ENCODE peak calls at places on chromosomes 1 and 21, in six cellular contexts. X is heart left ventricle, J is A673, Q is cardiac muscle cell, S is adrenal gland, Z is upper lobe of right lung. L is an unnamed sample. For H3K4me1, the result is how much of the 10 kb centered on the place peaks cover.

GRCh38 chr1:178542554-178543290 is 29.8 kb downstream of the TEX35 start:
- DNase-seq in X (peak), J (peak), Q (peak), S (peak), Z (peak), L (peak)

GRCh38 chr1:222653178-222653827 is 35.4 kb downstream of the MIA3 start:
- DNase-seq in X (no peak), J (no peak), Q (no peak), S (no peak), Z (no peak), L (no peak)

GRCh38 chr1:181141431-181141910 is 53.0 kb downstream of the IER5 start:
- DNase-seq in X (no peak), J (peak), Q (peak), S (peak), Z (no peak), L (no peak)

GRCh38 chr1:199272690-199273089 is 633.9 kb downstream of the PTPRC start:
- DNase-seq in X (peak), J (peak), Q (peak), S (no peak), Z (peak), L (peak)

GRCh38 chr1:161033751-161034150 is 5.0 kb downstream of the TSTD1 start:
- DNase-seq in X (no peak), J (no peak), Q (no peak), S (no peak), Z (no peak), L (peak)

GRCh38 chr1:36217667-36218066 is 6.6 kb upstream of the THRAP3 start:
- DNase-seq in X (no peak), J (no peak), Q (peak), S (no peak), Z (no peak), L (no peak)

GRCh38 chr21:44423941-44424607 is 31.2 kb upstream of the LRRC3 start:
- DNase-seq in X (peak), J (no peak), Q (no peak), S (peak), Z (peak), L (no peak)

GRCh38 chr1:200302192-200302892 is 107.5 kb downstream of the ZNF281 start:
- DNase-seq in X (peak), J (peak), Q (peak), S (no peak), Z (peak), L (peak)

GRCh38 chr1:89274431-89274857 is 1.8 kb upstream of the GBP5 start:
- DNase-seq in X (no peak), J (no peak), Q (peak), S (peak), Z (no peak), L (peak)

GRCh38 chr1:19942088-19942487 is 18.7 kb upstream of the PLA2G2E start:
- DNase-seq in X (no peak), J (no peak), Q (peak), S (no peak), Z (no peak), L (no peak)

GRCh38 chr1:167100730-167101129 is 6.9 kb downstream of the STYXL2 start:
- DNase-seq in X (no peak), J (no peak), Q (no peak), S (no peak), Z (no peak), L (no peak)

GRCh38 chr1:3069491-3070303 is 694 bp downstream of the PRDM16 start:
- DNase-seq in X (peak), J (peak), Q (peak), S (peak), Z (peak), L (no peak)

GRCh38 chr1:170162385-170163226 is 16.8 kb downstream of the NTMT2 start:
- DNase-seq in X (no peak), J (no peak), Q (peak), S (peak), Z (no peak), L (no peak)

GRCh38 chr1:86705633-86705985 is 1.2 kb downstream of the SH3GLB1 start:
- DNase-seq in X (no peak), J (no peak), Q (peak), S (no peak), Z (no peak), L (no peak)

GRCh38 chr1:31531177-31532000 is 44.9 kb upstream of the TINAGL1 start:
- DNase-seq in X (no peak), J (peak), Q (peak), S (no peak), Z (no peak), L (peak)

GRCh38 chr1:174743654-174744561 is 255.8 kb upstream of the CACYBP start:
- DNase-seq in X (no peak), J (peak), Q (peak), S (no peak), Z (no peak), L (peak)

GRCh38 chr1:41239988-41240610 is 2.0 kb downstream of the SCMH1 start:
- DNase-seq in X (no peak), J (peak), Q (peak), S (no peak), Z (no peak), L (no peak)

GRCh38 chr1:8497196-8497878 is 179.4 kb downstream of the SLC45A1 start:
- DNase-seq in X (no peak), J (no peak), Q (peak), S (no peak), Z (no peak), L (peak)

GRCh38 chr1:211382182-211382713 is 55.6 kb downstream of the TRAF5 start:
- DNase-seq in X (no peak), J (no peak), Q (no peak), S (no peak), Z (no peak), L (no peak)

GRCh38 chr1:159915571-159916239 is 9.6 kb downstream of the TAGLN2 start:
- DNase-seq in X (no peak), J (peak), Q (no peak), S (no peak), Z (peak), L (no peak)
- H3K4me1 ChIP-seq in X (under half), J (under half), Q (under half), S (under half), Z (half or more), L (under half)

GRCh38 chr1:14522331-14523241 is 75.9 kb upstream of the KAZN start:
- DNase-seq in X (no peak), J (no peak), Q (peak), S (peak), Z (no peak), L (peak)

GRCh38 chr1:14524816-14525215 is 73.7 kb upstream of the KAZN start:
- DNase-seq in X (no peak), J (no peak), Q (no peak), S (no peak), Z (no peak), L (no peak)

GRCh38 chr1:14520514-14521163 is 77.8 kb upstream of the KAZN start:
- DNase-seq in X (no peak), J (no peak), Q (no peak), S (no peak), Z (no peak), L (peak)

GRCh38 chr1:14519976-14520375 is 78.5 kb upstream of the KAZN start:
- DNase-seq in X (no peak), J (no peak), Q (no peak), S (no peak), Z (no peak), L (no peak)

GRCh38 chr1:14521602-14522001 is 76.9 kb upstream of the KAZN start:
- DNase-seq in X (no peak), J (no peak), Q (peak), S (no peak), Z (no peak), L (no peak)
- H3K4me1 ChIP-seq in X (under half), J (under half), Q (under half), S (under half), Z (under half), L (under half)

GRCh38 chr1:44268054-44268453 is 54.8 kb downstream of the DMAP1 start:
- DNase-seq in X (no peak), J (no peak), Q (no peak), S (no peak), Z (no peak), L (no peak)

GRCh38 chr1:44273560-44274292 is 60.5 kb downstream of the DMAP1 start:
- DNase-seq in X (no peak), J (no peak), Q (no peak), S (no peak), Z (no peak), L (no peak)

GRCh38 chr1:44267438-44267837 is 54.2 kb downstream of the DMAP1 start:
- DNase-seq in X (no peak), J (peak), Q (no peak), S (no peak), Z (no peak), L (no peak)

GRCh38 chr1:44270666-44271628 is 57.7 kb downstream of the DMAP1 start:
- DNase-seq in X (no peak), J (no peak), Q (no peak), S (no peak), Z (no peak), L (no peak)

DNA sequence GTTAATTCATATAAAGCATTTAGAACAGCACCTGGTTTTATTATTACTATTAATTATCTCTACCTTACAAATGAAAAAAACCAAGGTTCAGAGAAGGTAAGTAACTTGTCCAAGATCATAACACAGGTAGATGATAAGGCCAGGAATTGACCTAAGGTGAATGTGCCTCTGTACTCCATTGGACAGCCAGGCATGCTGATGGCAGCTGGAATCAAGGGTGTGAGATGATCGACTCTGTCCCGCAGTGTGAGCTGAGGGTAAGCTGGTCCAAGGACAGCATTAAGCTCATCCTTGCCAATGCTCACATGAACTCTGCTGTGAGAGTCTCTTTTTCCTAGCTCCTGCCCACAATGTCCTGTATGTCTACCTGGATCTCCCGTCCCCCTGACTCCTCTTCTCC is 58.4 kb downstream of the DMAP1 start:
- DNase-seq in X (no peak), J (no peak), Q (no peak), S (no peak), Z (no peak), L (no peak)
- H3K4me1 ChIP-seq in X (under half), J (under half), Q (under half), S (under half), Z (under half), L (under half)

GRCh38 chr1:224197261-224197600 is 14.2 kb downstream of the DEGS1 start:
- DNase-seq in X (peak), J (no peak), Q (no peak), S (no peak), Z (no peak), L (no peak)

GRCh38 chr1:224201853-224202252 is 18.8 kb downstream of the DEGS1 start:
- DNase-seq in X (no peak), J (no peak), Q (no peak), S (no peak), Z (no peak), L (no peak)

GRCh38 chr1:224198572-224198971 is 15.5 kb downstream of the DEGS1 start:
- DNase-seq in X (no peak), J (no peak), Q (no peak), S (no peak), Z (no peak), L (peak)

GRCh38 chr1:224201336-224201735 is 18.3 kb downstream of the DEGS1 start:
- DNase-seq in X (peak), J (no peak), Q (no peak), S (no peak), Z (no peak), L (no peak)

GRCh38 chr1:224199679-224200078 is 16.6 kb downstream of the DEGS1 start:
- DNase-seq in X (no peak), J (no peak), Q (no peak), S (no peak), Z (no peak), L (peak)
- H3K4me1 ChIP-seq in X (under half), J (under half), Q (under half), S (under half), Z (under half), L (under half)

GRCh38 chr1:202577381-202577780 is 132.9 kb downstream of the SYT2 start:
- DNase-seq in X (no peak), J (no peak), Q (peak), S (no peak), Z (no peak), L (peak)

GRCh38 chr1:202578001-202578500 is 132.2 kb downstream of the SYT2 start:
- DNase-seq in X (no peak), J (peak), Q (peak), S (no peak), Z (no peak), L (peak)

GRCh38 chr1:202576816-202577215 is 133.4 kb downstream of the SYT2 start:
- DNase-seq in X (no peak), J (peak), Q (peak), S (no peak), Z (no peak), L (no peak)

GRCh38 chr1:202578565-202578964 is 131.7 kb downstream of the SYT2 start:
- DNase-seq in X (no peak), J (peak), Q (peak), S (no peak), Z (no peak), L (no peak)

DNA sequence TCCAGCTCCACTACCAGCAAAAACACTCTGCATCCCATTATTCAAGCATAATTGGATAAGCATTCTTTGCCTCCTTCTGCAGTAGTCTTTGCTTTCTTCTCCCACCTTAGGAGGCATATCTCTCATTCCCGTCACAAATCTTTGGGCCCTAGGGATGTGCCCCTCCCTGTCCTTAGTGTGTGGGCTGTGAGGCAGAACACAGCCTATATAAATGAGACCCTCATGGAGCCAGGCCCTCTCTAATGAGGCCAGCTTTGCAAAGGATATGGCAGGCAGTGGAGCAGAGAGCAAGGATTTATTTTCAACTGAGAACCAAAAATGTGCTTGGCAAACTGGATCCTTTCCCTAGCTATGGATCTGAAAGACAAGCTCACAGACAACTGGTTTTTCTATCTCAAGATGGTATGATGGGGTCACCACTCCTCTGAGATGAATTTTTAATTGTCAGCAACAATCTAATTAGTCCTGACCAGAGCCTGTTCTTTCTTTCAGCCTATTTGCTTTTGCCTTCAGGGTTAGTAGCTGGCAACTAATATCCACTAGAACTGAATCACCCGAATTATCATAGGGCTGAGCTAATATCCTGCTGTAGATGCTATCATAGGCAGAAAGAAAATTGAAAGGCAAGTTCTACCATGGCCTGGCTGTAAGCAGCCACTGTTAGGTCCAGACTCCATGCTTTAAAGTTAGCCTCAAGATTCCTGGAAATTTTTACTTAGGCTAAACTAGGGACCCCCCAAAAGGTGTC is 134.2 kb downstream of the SYT2 start:
- DNase-seq in X (no peak), J (peak), Q (peak), S (no peak), Z (no peak), L (peak)
- H3K4me1 ChIP-seq in X (under half), J (half or more), Q (under half), S (under half), Z (under half), L (under half)

GRCh38 chr1:205520709-205521108 is 16.2 kb downstream of the CDK18 start:
- DNase-seq in X (no peak), J (no peak), Q (no peak), S (no peak), Z (no peak), L (no peak)

GRCh38 chr1:205521646-205522150 is 17.2 kb downstream of the CDK18 start:
- DNase-seq in X (no peak), J (no peak), Q (no peak), S (no peak), Z (peak), L (no peak)

GRCh38 chr1:205523261-205523890 is 18.9 kb downstream of the CDK18 start:
- DNase-seq in X (no peak), J (no peak), Q (no peak), S (no peak), Z (no peak), L (no peak)

GRCh38 chr1:205523891-205524793 is 19.7 kb downstream of the CDK18 start:
- DNase-seq in X (peak), J (peak), Q (peak), S (peak), Z (peak), L (peak)

DNA sequence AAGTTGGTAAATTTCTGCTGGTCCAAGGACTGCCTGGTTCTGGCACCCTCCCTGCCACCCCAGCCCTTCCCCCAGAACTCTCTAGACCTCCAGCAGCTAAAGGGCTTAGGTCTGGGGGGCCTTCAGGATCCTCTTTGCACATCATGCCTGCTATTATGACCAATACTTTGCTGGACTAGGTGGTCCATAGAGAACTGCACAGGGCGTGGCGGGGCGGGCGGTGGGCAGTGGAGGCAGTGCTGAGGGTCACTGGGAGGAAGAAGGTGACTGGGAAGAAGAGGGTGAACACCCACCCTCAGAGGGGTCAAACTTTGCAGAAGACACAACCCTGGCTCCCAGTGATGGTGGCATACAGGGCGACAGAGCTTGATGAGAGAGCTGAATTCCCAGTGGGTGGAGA is 18.2 kb downstream of the CDK18 start:
- DNase-seq in X (no peak), J (no peak), Q (no peak), S (no peak), Z (no peak), L (no peak)
- H3K4me1 ChIP-seq in X (under half), J (under half), Q (under half), S (under half), Z (under half), L (under half)

GRCh38 chr1:164647211-164647610 is 88.2 kb downstream of the PBX1 start:
- DNase-seq in X (no peak), J (no peak), Q (no peak), S (no peak), Z (no peak), L (no peak)

GRCh38 chr1:164645921-164646320 is 86.9 kb downstream of the PBX1 start:
- DNase-seq in X (no peak), J (no peak), Q (no peak), S (no peak), Z (no peak), L (no peak)

GRCh38 chr1:164648211-164649080 is 89.5 kb downstream of the PBX1 start:
- DNase-seq in X (no peak), J (no peak), Q (no peak), S (no peak), Z (no peak), L (no peak)

GRCh38 chr1:164644268-164644667 is 85.3 kb downstream of the PBX1 start:
- DNase-seq in X (no peak), J (no peak), Q (no peak), S (no peak), Z (no peak), L (no peak)

GRCh38 chr1:164644774-164645634 is 86.0 kb downstream of the PBX1 start:
- DNase-seq in X (no peak), J (peak), Q (peak), S (peak), Z (no peak), L (peak)
- H3K4me1 ChIP-seq in X (under half), J (half or more), Q (under half), S (half or more), Z (under half), L (under half)

GRCh38 chr21:41683815-41684214 is 83.0 kb downstream of the RIPK4 start:
- DNase-seq in X (no peak), J (no peak), Q (no peak), S (no peak), Z (peak), L (no peak)
- H3K4me1 ChIP-seq in X (under half), J (under half), Q (under half), S (under half), Z (under half), L (under half)

GRCh38 chr1:164759945-164760584 is 201.1 kb downstream of the PBX1 start:
- DNase-seq in X (no peak), J (no peak), Q (no peak), S (no peak), Z (no peak), L (no peak)
- H3K4me1 ChIP-seq in X (under half), J (under half), Q (under half), S (under half), Z (under half), L (under half)

GRCh38 chr1:50980505-50980904 is 10.5 kb downstream of the CDKN2C start:
- DNase-seq in X (no peak), J (no peak), Q (no peak), S (no peak), Z (no peak), L (no peak)
- H3K4me1 ChIP-seq in X (under half), J (under half), Q (under half), S (under half), Z (under half), L (under half)

L was measured in foreskin keratinocyte.